ENCODE peak calls at places on chromosomes 6 and 20, in eight cellular contexts. O, Z, K, M, N, W, V and G are unnamed samples.

GRCh38 chr6:88880021-88880420 is 83.4 kb downstream of the RNGTT start:
- DNase-seq in N (no peak), V (no peak), Z (no peak), W (no peak), K (no peak), M (no peak), O (no peak), G (no peak)

GRCh38 chr20:22288156-22288555 is 296.2 kb downstream of the FOXA2 start:
- DNase-seq in O (no peak), N (no peak), V (no peak), W (no peak), M (no peak), K (no peak), Z (no peak), G (no peak)

GRCh38 chr6:82521369-82521768 is 157.8 kb downstream of the TPBG start:
- DNase-seq in V (no peak), W (no peak), M (no peak), N (no peak), K (no peak), O (no peak), Z (no peak), G (no peak)

GRCh38 chr6:134935076-134935475 is 14.8 kb downstream of the ALDH8A1 start:
- DNase-seq in W (no peak), N (no peak), V (no peak), M (no peak), Z (no peak), O (peak), K (no peak), G (no peak)

GRCh38 chr6:19692506-19693298 is 144.5 kb upstream of the ID4 start:
- DNase-seq in W (no peak), O (no peak), V (no peak), M (no peak), K (no peak), Z (no peak), N (no peak), G (no peak)

GRCh38 chr6:100346828-100347227 is 117.9 kb downstream of the SIM1 start:
- DNase-seq in N (no peak), O (peak), K (no peak), Z (no peak), V (no peak), W (no peak), M (no peak), G (no peak)

GRCh38 chr20:4091332-4092135 is 76.2 kb upstream of the RNF24 start:
- DNase-seq in W (peak), K (peak), M (peak), N (peak), V (peak), Z (peak), O (peak), G (peak)

GRCh38 chr6:47631248-47632196 is 66.9 kb upstream of the ADGRF4 start:
- DNase-seq in O (peak), W (no peak), K (no peak), N (no peak), Z (no peak), M (no peak), V (no peak), G (peak)

GRCh38 chr6:125984311-125984710 is 2.0 kb upstream of the TRMT11 start:
- DNase-seq in V (no peak), K (no peak), W (no peak), M (no peak), Z (no peak), O (peak), N (no peak), G (no peak)

GRCh38 chr6:53018443-53018842 is 23.4 kb upstream of the GSTA4 start:
- DNase-seq in M (no peak), V (no peak), K (no peak), W (no peak), O (no peak), Z (no peak), N (no peak), G (no peak)

GRCh38 chr6:53014744-53015143 is 19.7 kb upstream of the GSTA4 start:
- DNase-seq in Z (no peak), W (no peak), O (no peak), N (no peak), V (no peak), K (no peak), M (no peak), G (no peak)

GRCh38 chr6:53011993-53012392 is 16.9 kb upstream of the GSTA4 start:
- DNase-seq in M (no peak), V (no peak), O (no peak), W (no peak), Z (no peak), K (no peak), N (no peak), G (no peak)

GRCh38 chr6:53015486-53015885 is 20.4 kb upstream of the GSTA4 start:
- DNase-seq in N (no peak), K (no peak), Z (no peak), M (no peak), V (no peak), W (no peak), O (no peak), G (no peak)

GRCh38 chr6:53014034-53014433 is 18.9 kb upstream of the GSTA4 start:
- DNase-seq in N (no peak), M (no peak), Z (no peak), O (no peak), K (no peak), V (no peak), W (no peak), G (no peak)
- TF ChIP-seq POLR2A in N (no peak), M (no peak), Z (no peak), O (no peak), K (no peak), V (no peak), W (no peak), G (no peak)

GRCh38 chr6:118893095-118893881 is 664 bp upstream of the ASF1A start:
- DNase-seq in K (peak), N (no peak), V (no peak), Z (peak), M (peak), O (peak), W (no peak), G (peak)
- TF ChIP-seq POLR2A in K (no peak), N (no peak), V (no peak), Z (no peak), M (no peak), O (no peak), W (no peak), G (no peak)

DNA sequence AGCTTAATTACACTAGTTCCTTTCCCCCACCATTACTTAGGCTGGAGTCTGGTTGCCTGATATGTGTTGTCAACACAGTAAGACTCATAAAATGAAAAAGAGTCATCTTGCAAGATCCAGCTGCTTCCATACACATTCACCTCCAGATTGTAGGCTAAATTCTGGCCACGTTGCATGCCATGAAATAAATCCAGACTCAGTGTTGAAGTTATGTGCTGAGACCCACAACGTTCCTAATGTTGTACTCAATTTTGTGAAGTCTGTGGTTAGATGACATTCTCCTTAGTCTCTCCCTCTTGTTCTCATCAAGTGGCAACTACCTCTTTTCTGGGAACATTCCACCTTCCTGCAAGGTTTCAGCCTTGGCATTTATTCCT is 212.3 kb downstream of the LMBRD1 start:
- DNase-seq in Z (no peak), K (no peak), M (no peak), N (no peak), V (no peak), O (no peak), W (no peak), G (no peak)
- TF ChIP-seq POLR2A in Z (no peak), K (no peak), M (no peak), N (no peak), V (no peak), O (no peak), W (no peak), G (no peak)

GRCh38 chr6:121856296-121856695 is 420.9 kb downstream of the GJA1 start:
- DNase-seq in K (no peak), O (no peak), N (no peak), Z (no peak), M (no peak), W (no peak), V (no peak), G (no peak)
- TF ChIP-seq POLR2A in K (no peak), O (no peak), N (no peak), Z (no peak), M (no peak), W (no peak), V (no peak), G (no peak)

GRCh38 chr6:16494781-16495180 is 256.4 kb downstream of the GMPR start:
- DNase-seq in O (no peak), V (no peak), K (peak), M (no peak), W (no peak), N (no peak), Z (no peak), G (no peak)
- TF ChIP-seq POLR2A in O (no peak), V (no peak), K (no peak), M (no peak), W (no peak), N (no peak), Z (no peak), G (no peak)

DNA sequence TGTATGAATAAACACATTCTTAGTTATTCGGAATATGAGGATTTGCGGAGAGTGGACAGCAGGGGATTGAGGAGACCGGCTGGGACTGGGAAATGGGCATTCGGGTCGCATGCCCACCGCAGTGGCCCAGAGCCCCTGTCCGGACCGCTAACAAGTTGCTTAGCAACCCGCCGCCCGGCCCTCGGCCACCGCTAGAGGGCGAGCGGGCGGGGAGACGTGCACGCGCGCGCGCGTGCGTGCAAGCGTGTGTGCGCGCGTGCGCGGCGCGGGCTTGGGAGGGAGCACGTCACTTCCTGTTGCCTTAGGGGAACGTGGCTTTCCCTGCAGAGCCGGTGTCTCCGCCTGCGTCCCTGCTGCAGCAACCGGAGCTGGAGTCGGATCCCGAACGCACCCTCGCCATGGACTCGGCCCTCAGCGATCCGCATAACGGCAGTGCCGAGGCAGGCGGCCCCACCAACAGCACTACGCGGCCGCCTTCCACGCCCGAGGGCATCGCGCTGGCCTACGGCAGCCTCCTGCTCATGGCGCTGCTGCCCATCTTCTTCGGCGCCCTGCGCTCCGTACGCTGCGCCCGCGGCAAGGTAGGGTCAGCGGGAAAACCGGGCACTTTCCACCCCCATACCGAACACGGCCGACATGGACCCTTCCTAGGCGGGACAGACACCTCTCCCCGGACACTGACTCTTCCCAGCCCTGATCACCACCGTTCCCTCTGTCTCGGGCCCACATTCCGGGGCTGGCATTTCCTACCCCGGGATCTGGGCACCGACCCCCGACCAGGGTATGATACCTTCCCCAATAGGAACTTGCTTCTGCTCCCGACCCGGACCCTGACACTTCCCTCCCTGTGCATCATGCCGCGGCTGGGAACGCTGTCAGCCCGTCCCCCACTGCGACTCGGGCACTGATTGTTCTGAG is at the start of gene HM13:
- DNase-seq in O (peak), W (peak), K (peak), V (peak), N (peak), Z (peak), M (peak), G (peak)
- TF ChIP-seq POLR2A in O (peak), W (no peak), K (peak), V (peak), N (no peak), Z (peak), M (peak), G (peak)

DNA sequence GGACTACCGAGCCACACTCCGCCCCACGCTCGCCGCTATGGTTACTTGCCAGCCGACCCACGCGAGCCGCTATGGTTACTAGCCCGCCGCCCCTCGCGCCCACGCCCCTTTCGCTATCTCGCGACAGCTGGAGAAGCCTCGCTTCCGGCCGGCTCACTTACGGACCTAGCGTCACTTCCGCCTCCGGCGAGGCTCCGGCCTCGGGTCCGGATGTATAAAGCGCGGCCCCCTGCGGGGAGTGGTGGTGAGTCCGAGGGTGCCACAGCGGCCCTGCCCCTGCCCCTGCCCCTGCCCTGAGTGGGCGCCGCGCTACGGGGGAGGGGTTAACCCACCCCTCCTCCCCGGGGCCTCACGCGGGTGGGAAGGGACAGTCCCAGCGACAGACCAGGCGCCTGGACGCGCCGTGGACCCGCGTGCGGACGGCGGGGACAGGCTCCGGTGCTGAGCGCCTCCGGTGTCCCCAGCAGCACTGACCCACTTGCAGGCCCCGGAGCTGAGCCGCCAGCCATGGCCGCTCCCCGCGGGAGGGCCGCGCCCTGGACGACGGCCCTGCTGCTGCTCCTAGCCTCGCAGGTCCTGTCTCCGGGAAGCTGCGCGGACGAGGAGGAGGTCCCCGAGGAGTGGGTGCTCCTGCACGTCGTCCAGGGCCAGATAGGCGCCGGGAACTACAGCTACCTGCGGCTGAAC is at the start of the genes C6orf120 and WDR27:
- DNase-seq in M (peak), W (peak), N (peak), Z (peak), O (peak), K (peak), V (peak), G (peak)
- TF ChIP-seq POLR2A in M (peak), W (no peak), N (peak), Z (peak), O (peak), K (peak), V (peak), G (peak)

GRCh38 chr6:31573239-31574105 is 1.4 kb downstream of the LTA start:
- DNase-seq in N (peak), V (no peak), K (no peak), O (no peak), M (no peak), Z (no peak), W (no peak), G (no peak)

GRCh38 chr6:31569861-31570536 is 2.1 kb upstream of the LTA start:
- DNase-seq in W (no peak), O (no peak), K (no peak), V (no peak), M (no peak), Z (no peak), N (peak), G (no peak)

GRCh38 chr6:31574106-31575061 is 981 bp upstream of the TNF start:
- DNase-seq in W (no peak), N (no peak), V (no peak), O (no peak), Z (no peak), M (no peak), K (no peak), G (no peak)

GRCh38 chr6:31575335-31575901 is at the start of gene TNF:
- DNase-seq in V (no peak), W (peak), K (peak), Z (peak), N (peak), O (no peak), M (no peak), G (no peak)

GRCh38 chr6:31572041-31572911 is at the start of gene LTA:
- DNase-seq in Z (no peak), M (no peak), V (no peak), O (no peak), K (no peak), N (peak), W (no peak), G (no peak)
- TF ChIP-seq POLR2A in Z (no peak), M (no peak), V (no peak), O (no peak), K (no peak), N (no peak), W (no peak), G (no peak)

DNA sequence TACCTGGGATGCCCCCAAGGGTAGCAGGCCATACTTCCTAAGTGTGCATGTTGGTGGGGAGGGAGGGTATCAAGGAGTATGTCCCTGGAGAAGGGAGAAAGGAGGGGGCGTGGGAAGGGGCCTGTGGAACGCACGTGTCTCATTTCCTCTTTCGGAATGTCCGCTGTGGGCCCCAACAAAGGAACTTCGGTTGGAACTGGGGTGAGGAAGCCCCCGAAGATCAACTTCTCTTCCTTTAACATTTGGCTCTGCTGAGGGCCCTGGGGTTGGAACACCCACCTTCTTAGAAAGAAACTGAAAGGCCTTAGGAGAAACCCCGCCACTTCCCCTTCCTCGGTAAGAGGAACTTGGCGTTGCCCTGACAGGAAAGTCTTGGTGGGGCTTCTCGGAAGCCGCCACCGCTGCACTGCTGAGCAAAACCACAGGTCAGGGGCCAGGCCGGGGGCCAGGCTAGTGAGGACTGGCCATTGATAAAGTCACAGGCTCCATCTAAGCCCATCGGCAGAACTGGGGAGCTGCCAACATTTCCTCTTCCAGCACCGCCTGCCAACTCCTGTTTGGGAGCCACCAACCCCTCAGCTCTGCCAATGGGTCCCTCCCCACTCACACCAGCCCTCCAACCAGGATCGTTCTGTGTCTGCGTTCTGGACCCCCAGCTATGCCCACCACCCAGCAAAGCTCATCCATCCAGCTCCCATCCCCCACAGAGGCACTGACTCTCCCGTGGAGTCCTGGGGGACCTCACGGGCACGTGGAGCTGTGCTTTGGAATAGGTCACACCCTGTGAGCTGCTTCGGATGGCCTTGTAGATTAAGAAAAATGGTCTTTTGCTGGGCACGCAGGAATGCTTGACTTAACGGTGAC is 44.8 kb downstream of the FGD2 start:
- DNase-seq in Z (peak), V (no peak), N (peak), M (no peak), W (peak), K (peak), O (no peak), G (peak)
- TF ChIP-seq POLR2A in Z (no peak), V (no peak), N (no peak), M (no peak), W (no peak), K (no peak), O (no peak), G (no peak)

GRCh38 chr20:55533601-55534000 is 471.7 kb downstream of the CBLN4 start:
- DNase-seq in M (no peak), V (no peak), K (no peak), W (no peak), O (no peak), N (no peak), Z (no peak), G (no peak)
- TF ChIP-seq POLR2A in M (no peak), V (no peak), K (no peak), W (no peak), O (no peak), N (no peak), Z (no peak), G (no peak)